ENCODE peak calls at places on chromosomes 3 and 15, in ten cellular contexts. W, G, S, F, Q, L, E, Z, P and I are unnamed samples.

GRCh38 chr3:159711560-159712333 is 276.9 kb upstream of the IL12A start:
- DNase-seq in W (no peak), G (no peak), S (peak; percentile 94), F (peak; percentile 64), Q (peak; percentile 49), L (peak; percentile 80), E (no peak), Z (no peak), P (no peak), I (no peak)

GRCh38 chr3:178512627-178513026 is 23.6 kb upstream of the KCNMB2 start:
- DNase-seq in W (no peak), G (no peak), S (no peak), F (no peak), Q (no peak), L (no peak), E (no peak), Z (no peak), P (no peak), I (no peak)

GRCh38 chr3:185215873-185216586 is 37.8 kb downstream of the EHHADH start:
- DNase-seq in W (no peak), G (no peak), S (peak; percentile 45), F (peak; percentile 29), Q (no peak), L (peak; percentile 42), E (no peak), Z (no peak), P (no peak), I (no peak)

GRCh38 chr15:80274554-80274953 is 22.5 kb upstream of the CTXND1 start:
- DNase-seq in W (no peak), G (no peak), S (no peak), F (no peak), Q (no peak), L (no peak), E (no peak), Z (no peak), P (no peak), I (no peak)

GRCh38 chr3:198093082-198093679 is 133.2 kb downstream of the LMLN start:
- DNase-seq in W (no peak), G (no peak), S (no peak), F (no peak), Q (no peak), L (no peak), E (no peak), Z (no peak), P (no peak), I (no peak)

GRCh38 chr3:180523040-180523439 is 78.9 kb upstream of the TTC14 start:
- DNase-seq in W (no peak), G (no peak), S (no peak), F (no peak), Q (no peak), L (no peak), E (no peak), Z (no peak), P (no peak), I (no peak)

GRCh38 chr3:172678068-172678467 is 32.8 kb downstream of the NCEH1 start:
- DNase-seq in W (no peak), G (no peak), S (peak; percentile 22), F (no peak), Q (no peak), L (no peak), E (no peak), Z (no peak), P (no peak), I (no peak)

GRCh38 chr3:159045279-159045678 is 243.4 kb downstream of the MFSD1 start:
- DNase-seq in W (no peak), G (no peak), S (no peak), F (no peak), Q (no peak), L (no peak), E (no peak), Z (no peak), P (no peak), I (no peak)

GRCh38 chr15:61025746-61026256 is 203.3 kb downstream of the RORA start:
- DNase-seq in W (no peak), G (no peak), S (no peak), F (no peak), Q (no peak), L (no peak), E (no peak), Z (no peak), P (no peak), I (no peak)

GRCh38 chr3:27728195-27729087 is 6.3 kb upstream of the EOMES start:
- DNase-seq in W (no peak), G (no peak), S (no peak), F (peak; percentile 36), Q (peak; percentile 27), L (no peak), E (no peak), Z (peak; percentile 14), P (no peak), I (no peak)

GRCh38 chr3:85594648-85595047 is 635.9 kb downstream of the CADM2 start:
- DNase-seq in W (no peak), G (no peak), S (no peak), F (no peak), Q (no peak), L (no peak), E (no peak), Z (no peak), P (no peak), I (no peak)

GRCh38 chr15:80604583-80605506 is 90.3 kb upstream of the ABHD17C start:
- DNase-seq in W (no peak), G (no peak), S (no peak), F (no peak), Q (no peak), L (no peak), E (no peak), Z (no peak), P (no peak), I (no peak)

GRCh38 chr15:88275804-88276203 is 19.3 kb upstream of the NTRK3 start:
- DNase-seq in W (no peak), G (no peak), S (no peak), F (no peak), Q (no peak), L (no peak), E (no peak), Z (no peak), P (no peak), I (no peak)

GRCh38 chr15:88243895-88244787 is 12.4 kb downstream of the NTRK3 start:
- DNase-seq in W (no peak), G (no peak), S (peak; percentile 61), F (peak; percentile 40), Q (peak; percentile 41), L (peak; percentile 27), E (no peak), Z (no peak), P (no peak), I (no peak)

GRCh38 chr3:177177670-177178295 is 19.5 kb downstream of the TBL1XR1 start:
- DNase-seq in W (no peak), G (no peak), S (no peak), F (no peak), Q (no peak), L (no peak), E (no peak), Z (no peak), P (no peak), I (no peak)

GRCh38 chr15:83087535-83087934 is 19.9 kb upstream of the TM6SF1 start:
- DNase-seq in W (no peak), G (no peak), S (no peak), F (no peak), Q (no peak), L (no peak), E (no peak), Z (no peak), P (no peak), I (no peak)

GRCh38 chr3:124558898-124559649 is 171.2 kb upstream of the UMPS start:
- DNase-seq in W (peak; percentile 86), G (no peak), S (peak; percentile 93), F (peak; percentile 82), Q (peak; percentile 70), L (peak; percentile 97), E (peak; percentile 27), Z (no peak), P (peak; percentile 66), I (no peak)

GRCh38 chr3:52769786-52770445 is 824 bp downstream of the NEK4 start:
- DNase-seq in W (no peak), G (no peak), S (peak; percentile 7), F (peak; percentile 3), Q (no peak), L (peak; percentile 10), E (no peak), Z (peak; percentile 14), P (no peak), I (no peak)

GRCh38 chr3:8204846-8205624 is 296.6 kb upstream of the LMCD1 start:
- DNase-seq in W (no peak), G (no peak), S (peak; percentile 47), F (no peak), Q (no peak), L (peak; percentile 60), E (no peak), Z (no peak), P (no peak), I (no peak)

GRCh38 chr3:102830415-102830814 is 395.6 kb downstream of the ZPLD1 start:
- DNase-seq in W (no peak), G (no peak), S (no peak), F (no peak), Q (no peak), L (no peak), E (no peak), Z (no peak), P (no peak), I (no peak)

GRCh38 chr3:72041531-72041930 is 256.6 kb upstream of the PROK2 start:
- DNase-seq in W (no peak), G (no peak), S (peak; percentile 29), F (no peak), Q (no peak), L (peak; percentile 38), E (peak; percentile 34), Z (no peak), P (no peak), I (no peak)

GRCh38 chr3:25664810-25665645 is at the start of gene TOP2B:
- DNase-seq in W (peak; percentile 97), G (peak; percentile 91), S (peak; percentile 95), F (peak; percentile 92), Q (peak; percentile 94), L (peak; percentile 96), E (peak; percentile 94), Z (peak; percentile 94), P (peak; percentile 97), I (peak; percentile 93)

GRCh38 chr3:24394754-24395153 is 99.9 kb downstream of the THRB start:
- DNase-seq in W (no peak), G (no peak), S (no peak), F (no peak), Q (no peak), L (no peak), E (no peak), Z (no peak), P (no peak), I (no peak)

GRCh38 chr3:148329481-148330220 is 368.1 kb upstream of the AGTR1 start:
- DNase-seq in W (no peak), G (no peak), S (peak; percentile 41), F (no peak), Q (no peak), L (peak; percentile 32), E (no peak), Z (no peak), P (no peak), I (no peak)

GRCh38 chr3:47912006-47912504 is 104.2 kb downstream of the MAP4 start:
- DNase-seq in W (no peak), G (no peak), S (no peak), F (no peak), Q (no peak), L (no peak), E (no peak), Z (no peak), P (no peak), I (no peak)

GRCh38 chr3:128993461-128994172 is at the start of gene CFAP92:
- DNase-seq in W (peak; percentile 91), G (peak; percentile 87), S (peak; percentile 39), F (peak; percentile 72), Q (peak; percentile 97), L (peak; percentile 52), E (peak; percentile 15), Z (peak; percentile 82), P (peak; percentile 89), I (peak; percentile 87)

GRCh38 chr3:123332124-123332641 is 116.7 kb downstream of the ADCY5 start:
- DNase-seq in W (no peak), G (no peak), S (no peak), F (no peak), Q (no peak), L (no peak), E (no peak), Z (no peak), P (peak; percentile 50), I (no peak)

GRCh38 chr3:157445897-157446296 is 9.2 kb downstream of the PTX3 start:
- DNase-seq in W (no peak), G (no peak), S (peak; percentile 81), F (no peak), Q (no peak), L (peak; percentile 94), E (no peak), Z (peak; percentile 11), P (no peak), I (no peak)